ENCODE peak calls at places on chromosomes 13 and 19, in nine cellular contexts. G, W, P, C, J, L, K, S and F are unnamed samples.

GRCh38 chr13:113785051-113786010 is 26.3 kb downstream of the TMEM255B start:
- DNase-seq in L (peak; percentile 24), J (no peak), C (peak; percentile 39), G (peak; percentile 48), P (no peak), S (no peak), W (peak; percentile 39), K (peak; percentile 74), F (no peak)

GRCh38 chr13:45048890-45049407 is 59.6 kb downstream of the GPALPP1 start:
- DNase-seq in C (no peak), G (no peak), S (no peak), K (no peak), P (no peak), L (peak; percentile 66), W (no peak), J (no peak), F (no peak)

GRCh38 chr13:30456290-30456689 is 9.4 kb downstream of the HMGB1 start:
- DNase-seq in W (no peak), S (no peak), C (no peak), P (no peak), L (no peak), K (no peak), G (no peak), J (no peak), F (no peak)

GRCh38 chr13:40155176-40155575 is 499.7 kb downstream of the COG6 start:
- DNase-seq in G (no peak), K (no peak), S (no peak), J (no peak), C (no peak), W (no peak), L (no peak), P (no peak), F (no peak)

GRCh38 chr19:51735759-51736449 is 12.1 kb upstream of the HAS1 start:
- DNase-seq in P (no peak), L (no peak), S (no peak), W (peak; percentile 80), J (peak; percentile 64), C (peak; percentile 90), K (peak; percentile 3), G (no peak), F (no peak)

GRCh38 chr13:97286317-97287046 is 64.3 kb downstream of the MBNL2 start:
- DNase-seq in J (no peak), C (no peak), S (no peak), K (no peak), L (no peak), G (no peak), P (no peak), W (no peak), F (no peak)

GRCh38 chr13:48504606-48505369 is 28.1 kb downstream of the RCBTB2 start:
- DNase-seq in K (no peak), W (no peak), S (no peak), P (no peak), L (peak; percentile 75), J (no peak), G (no peak), C (no peak), F (no peak)

GRCh38 chr19:55559684-55560083 is 14.3 kb upstream of the SBK3 start:
- DNase-seq in J (peak; percentile 6), W (no peak), K (no peak), L (no peak), S (no peak), G (no peak), P (no peak), C (no peak), F (no peak)

GRCh38 chr19:49677901-49678674 is 1.0 kb downstream of the PRMT1 start:
- DNase-seq in C (peak; percentile 91), L (peak; percentile 97), P (peak; percentile 77), S (peak; percentile 66), W (peak; percentile 85), G (no peak), K (peak; percentile 62), J (peak; percentile 85), F (peak; percentile 78)

GRCh38 chr19:49679832-49680472 is 2.9 kb downstream of the PRMT1 start:
- DNase-seq in P (no peak), L (peak; percentile 62), W (no peak), J (no peak), G (no peak), S (no peak), C (peak; percentile 49), K (no peak), F (no peak)

GRCh38 chr19:49680473-49681351 is 3.6 kb downstream of the PRMT1 start:
- DNase-seq in P (peak; percentile 89), K (peak; percentile 78), W (peak; percentile 92), C (peak; percentile 98), S (peak; percentile 90), L (peak; percentile 99), J (peak; percentile 97), G (peak; percentile 56), F (peak; percentile 95)

GRCh38 chr19:49677232-49677881 is at the start of gene PRMT1:
- DNase-seq in G (no peak), L (no peak), W (no peak), S (peak; percentile 60), C (peak; percentile 92), K (no peak), J (peak; percentile 80), P (no peak), F (peak; percentile 55)

GRCh38 chr19:49678970-49679831 is 2.1 kb downstream of the PRMT1 start:
- DNase-seq in C (peak; percentile 75), J (peak; percentile 92), L (no peak), S (no peak), G (no peak), K (no peak), W (no peak), P (no peak), F (no peak)
- H3K4me3 ChIP-seq in C (no peak overlapping the region), J (peak overlapping the region; percentile 95), L (peak overlapping the region; percentile 83), S (no peak overlapping the region), G (no peak overlapping the region), K (no peak overlapping the region), W (no peak overlapping the region), P (no peak overlapping the region), F (no peak overlapping the region)

GRCh38 chr19:49850221-49850486 is 805 bp upstream of the PTOV1 start:
- DNase-seq in W (no peak), C (peak; percentile 82), S (no peak), L (no peak), G (no peak), J (no peak), P (no peak), K (no peak), F (no peak)

GRCh38 chr19:49848938-49849337 is 2.0 kb upstream of the PTOV1 start:
- DNase-seq in C (no peak), S (no peak), W (no peak), L (no peak), P (no peak), G (no peak), J (no peak), K (no peak), F (no peak)

GRCh38 chr19:49849433-49850220 is 1.3 kb upstream of the PTOV1 start:
- DNase-seq in K (no peak), P (no peak), W (no peak), L (no peak), J (no peak), C (no peak), S (no peak), G (no peak), F (no peak)

GRCh38 chr19:49846408-49846807 is 4.6 kb upstream of the PTOV1 start:
- DNase-seq in L (no peak), K (no peak), G (no peak), S (no peak), C (no peak), P (no peak), W (no peak), J (no peak), F (no peak)

DNA sequence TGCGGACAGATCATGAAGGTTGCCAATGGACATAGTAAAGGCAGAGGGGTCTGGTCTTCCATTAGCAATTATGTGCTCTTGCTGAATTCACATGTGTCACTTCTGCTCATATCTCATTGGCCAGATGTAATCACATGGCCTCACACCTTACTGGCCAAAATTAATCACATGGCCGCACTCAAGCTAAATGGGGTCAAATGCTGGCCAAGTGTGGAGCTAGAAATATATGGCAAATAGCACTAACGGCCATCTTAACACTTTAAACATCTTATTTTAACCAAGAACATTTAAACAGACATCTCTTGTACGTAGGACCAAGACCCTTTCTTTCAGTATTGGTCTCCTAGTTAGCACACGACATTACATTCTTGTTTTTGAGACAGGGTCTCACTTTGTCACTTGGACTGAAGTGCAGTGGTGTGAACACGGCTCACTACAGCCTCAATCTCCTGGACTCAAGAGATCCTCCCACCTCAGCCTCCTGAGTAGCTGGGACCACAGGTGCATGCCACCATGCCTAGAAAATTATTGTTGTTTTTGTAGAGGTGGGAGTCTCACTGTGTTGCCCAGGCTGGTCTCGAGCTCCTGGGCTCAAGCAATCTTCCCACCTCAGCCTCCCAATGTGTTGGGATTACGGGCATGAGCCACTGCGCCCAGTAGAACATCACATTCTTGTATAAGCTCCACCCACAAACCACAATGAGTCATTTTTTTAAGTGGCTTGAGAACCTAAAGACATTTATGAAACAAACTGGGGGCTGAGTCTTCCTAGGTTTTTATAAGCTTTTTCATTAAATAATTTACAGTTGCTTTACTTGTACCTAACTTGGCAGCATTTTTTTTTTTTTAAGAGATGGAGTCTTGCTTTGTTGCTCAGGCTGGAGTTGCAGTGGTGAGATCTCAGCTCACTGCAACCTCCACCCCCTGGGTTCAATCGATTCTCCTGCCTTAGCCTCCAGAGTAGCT is 2.9 kb upstream of the PTOV1 start:
- DNase-seq in K (peak; percentile 91), P (peak; percentile 28), L (no peak), W (no peak), G (peak; percentile 46), S (no peak), C (no peak), J (no peak), F (no peak)
- H3K4me1 ChIP-seq in K (peaks cover 14% of the 10 kb centered on the region), P (peaks cover 33% of the 10 kb centered on the region), L (peaks cover 5% of the 10 kb centered on the region), W (peaks cover 20% of the 10 kb centered on the region), G (peaks cover 42% of the 10 kb centered on the region), S (peaks cover 4% of the 10 kb centered on the region), C (peaks cover 61% of the 10 kb centered on the region), J (peaks cover 34% of the 10 kb centered on the region), F (peaks cover 20% of the 10 kb centered on the region)

DNA sequence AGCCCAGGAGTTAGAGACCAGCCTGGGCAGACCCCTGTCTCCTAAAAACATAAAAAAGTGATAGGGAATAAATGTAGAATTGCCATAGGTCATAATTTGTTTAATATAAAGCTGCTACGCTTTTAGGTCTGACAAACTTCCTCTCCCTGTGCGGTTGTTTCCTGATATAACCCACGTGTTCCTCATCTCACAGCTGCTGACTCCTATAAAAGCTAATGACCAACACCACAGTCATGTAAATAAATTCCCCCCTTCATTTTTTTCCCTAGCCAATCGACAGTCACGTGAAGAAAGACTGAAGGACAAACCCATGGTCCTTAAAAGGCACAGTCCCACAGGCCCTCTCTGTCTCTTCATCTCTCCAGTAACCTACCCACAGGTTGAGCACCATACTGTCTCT is 27.5 kb downstream of the ZNF266 start:
- DNase-seq in L (no peak), C (no peak), P (no peak), J (no peak), K (no peak), W (no peak), G (no peak), S (no peak), F (no peak)
- H3K9me3 ChIP-seq in L (peaks cover 43% of the 10 kb centered on the region), C (peaks cover 96% of the 10 kb centered on the region), P (peaks cover 7% of the 10 kb centered on the region), J (peaks cover 78% of the 10 kb centered on the region), K (peaks cover 37% of the 10 kb centered on the region), W (peaks cover 18% of the 10 kb centered on the region), G (peaks cover 22% of the 10 kb centered on the region), S (peaks cover 28% of the 10 kb centered on the region), F (peaks cover 85% of the 10 kb centered on the region)

DNA sequence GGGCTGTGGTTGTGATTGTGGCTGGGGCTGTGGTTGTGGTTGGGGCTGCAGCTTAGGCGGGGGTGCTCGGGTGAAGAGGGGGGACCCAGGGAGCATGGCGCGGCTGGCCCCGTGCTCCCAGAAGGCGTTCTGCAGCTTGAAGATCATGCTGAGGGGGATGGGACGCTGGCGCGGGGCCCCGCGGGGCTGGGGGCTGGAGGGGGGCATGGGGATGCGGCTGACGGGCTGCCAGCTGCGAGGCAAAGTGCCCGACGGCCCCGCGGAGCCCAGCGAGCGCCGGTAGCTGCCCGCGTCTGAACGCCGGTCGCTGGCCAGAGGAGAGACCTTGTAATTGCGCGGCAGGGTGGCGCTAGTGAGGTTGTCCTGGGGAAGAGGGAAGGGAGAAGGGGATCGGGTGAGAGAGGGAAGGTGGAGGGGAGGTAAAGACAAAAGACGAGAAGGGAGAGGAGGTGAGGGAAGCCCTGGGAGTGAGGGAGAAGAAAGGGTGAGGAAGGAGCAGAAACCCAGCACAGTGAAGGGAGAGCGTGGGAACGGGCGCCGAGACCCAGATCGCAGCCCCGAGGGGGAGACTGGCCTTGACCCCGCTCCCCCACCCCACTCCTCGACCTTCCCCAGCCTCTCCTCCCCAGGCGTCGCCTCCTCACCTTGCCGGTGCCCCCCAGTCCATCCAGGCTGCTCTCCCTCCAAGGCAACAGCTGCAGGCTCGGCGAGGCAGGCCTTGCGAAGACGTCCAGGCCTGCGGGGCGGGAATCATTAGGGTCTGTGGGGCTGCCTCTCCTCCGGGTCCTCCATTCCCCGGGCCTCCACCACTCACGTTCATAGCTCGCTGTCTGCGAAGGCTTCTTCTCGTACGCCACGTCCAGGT is 9.1 kb downstream of the PPP1R13L start:
- DNase-seq in K (no peak), J (no peak), W (no peak), P (no peak), L (peak; percentile 92), C (no peak), G (no peak), S (no peak), F (no peak)
- H3K4me3 ChIP-seq in K (no peak overlapping the region), J (no peak overlapping the region), W (no peak overlapping the region), P (no peak overlapping the region), L (no peak overlapping the region), C (no peak overlapping the region), G (no peak overlapping the region), S (no peak overlapping the region), F (no peak overlapping the region)